ENCODE peak calls at places on chromosome 13, in four cellular contexts. H is right cardiac atrium, K is mesendoderm, D is A549. I is an unnamed sample. For H3K4me1, the result is how much of the 10 kb centered on the place peaks cover.

GRCh38 chr13:44396963-44397580 is 23.4 kb downstream of the SERP2 start:
- DNase-seq in H (peak), K (peak), D (no peak), I (peak)

GRCh38 chr13:30027569-30028455 is 177.4 kb upstream of the UBL3 start:
- DNase-seq in H (no peak), K (no peak), D (no peak), I (no peak)

GRCh38 chr13:48493851-48494250 is 39.0 kb downstream of the RCBTB2 start:
- DNase-seq in H (no peak), K (no peak), D (no peak), I (no peak)

GRCh38 chr13:36778083-36778671 is 40.8 kb upstream of the RFXAP start:
- DNase-seq in H (no peak), K (peak), D (no peak), I (no peak)

GRCh38 chr13:48580886-48581285 is 48.0 kb upstream of the RCBTB2 start:
- DNase-seq in H (no peak), K (no peak), D (no peak), I (no peak)

GRCh38 chr13:76339649-76340048 is 546.6 kb downstream of the KCTD12 start:
- DNase-seq in H (no peak), K (no peak), D (no peak), I (no peak)

GRCh38 chr13:33617055-33617454 is 200.9 kb upstream of the RFC3 start:
- DNase-seq in H (no peak), K (no peak), D (no peak), I (no peak)

GRCh38 chr13:31610270-31610998 is 128.9 kb upstream of the RXFP2 start:
- DNase-seq in H (no peak), K (no peak), D (no peak), I (no peak)

GRCh38 chr13:24192811-24193162 is 32.3 kb downstream of the SPATA13 start:
- DNase-seq in H (no peak), K (no peak), D (no peak), I (no peak)

GRCh38 chr13:110070511-110071120 is 236.3 kb downstream of the COL4A1 start:
- DNase-seq in H (no peak), K (no peak), D (no peak), I (no peak)

GRCh38 chr13:38418286-38418685 is 68.6 kb downstream of the UFM1 start:
- DNase-seq in H (no peak), K (no peak), D (no peak), I (no peak)

GRCh38 chr13:60372141-60372540 is 24.9 kb upstream of the TDRD3 start:
- DNase-seq in H (no peak), K (no peak), D (no peak), I (no peak)

GRCh38 chr13:26585136-26585535 is 27.7 kb downstream of the WASF3 start:
- DNase-seq in H (no peak), K (no peak), D (no peak), I (no peak)

GRCh38 chr13:59103004-59103768 is 1060.5 kb downstream of the DIAPH3 start:
- DNase-seq in H (no peak), K (no peak), D (no peak), I (no peak)

GRCh38 chr13:35765387-35765786 is 288.9 kb upstream of the MAB21L1 start:
- DNase-seq in H (no peak), K (peak), D (no peak), I (no peak)
- H3K4me1 ChIP-seq in H (under half), K (under half), D (under half), I (under half)

DNA sequence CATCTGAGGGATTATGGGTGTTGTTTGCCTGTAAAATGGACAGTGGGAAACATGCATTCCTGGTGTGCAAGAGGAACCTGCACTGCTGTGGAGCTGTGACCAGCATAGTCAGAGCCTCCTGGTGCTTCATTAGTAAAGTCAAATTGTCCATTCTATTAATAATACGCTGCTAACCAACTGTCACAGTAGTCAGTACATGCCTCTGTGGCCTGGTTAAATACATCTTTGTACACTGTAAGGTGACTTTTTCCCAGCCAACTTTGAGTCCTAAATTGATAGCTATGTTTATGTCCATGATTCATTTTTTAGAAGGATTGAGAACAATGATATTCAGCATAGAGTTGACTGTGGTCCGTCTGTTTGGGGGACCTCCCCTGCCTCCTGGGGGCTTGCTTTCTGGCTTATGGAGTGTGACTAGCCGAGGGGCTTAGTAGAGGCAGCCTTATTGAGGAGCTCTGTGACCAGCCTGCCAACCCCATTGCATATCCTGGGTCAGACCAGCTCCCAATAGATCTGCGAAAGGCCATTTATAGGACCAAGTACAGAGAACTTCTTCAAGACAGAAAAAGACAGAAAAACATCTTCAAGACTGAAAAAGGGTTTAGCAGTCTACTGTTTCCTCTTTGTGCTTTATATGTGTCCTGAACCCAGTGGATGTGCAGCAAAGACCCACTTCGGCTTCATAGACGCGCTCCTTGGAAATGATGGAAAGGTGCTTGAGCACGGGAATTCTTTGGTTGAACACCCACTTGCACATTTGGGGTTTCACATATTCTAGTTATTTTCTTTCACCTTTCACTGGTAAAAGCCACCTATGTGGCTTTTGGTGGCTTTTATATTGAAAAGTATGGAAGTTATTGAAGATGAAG is 4.3 kb downstream of the GPR183 start:
- DNase-seq in H (no peak), K (no peak), D (no peak), I (no peak)
- H3K4me1 ChIP-seq in H (under half), K (under half), D (under half), I (under half)

DNA sequence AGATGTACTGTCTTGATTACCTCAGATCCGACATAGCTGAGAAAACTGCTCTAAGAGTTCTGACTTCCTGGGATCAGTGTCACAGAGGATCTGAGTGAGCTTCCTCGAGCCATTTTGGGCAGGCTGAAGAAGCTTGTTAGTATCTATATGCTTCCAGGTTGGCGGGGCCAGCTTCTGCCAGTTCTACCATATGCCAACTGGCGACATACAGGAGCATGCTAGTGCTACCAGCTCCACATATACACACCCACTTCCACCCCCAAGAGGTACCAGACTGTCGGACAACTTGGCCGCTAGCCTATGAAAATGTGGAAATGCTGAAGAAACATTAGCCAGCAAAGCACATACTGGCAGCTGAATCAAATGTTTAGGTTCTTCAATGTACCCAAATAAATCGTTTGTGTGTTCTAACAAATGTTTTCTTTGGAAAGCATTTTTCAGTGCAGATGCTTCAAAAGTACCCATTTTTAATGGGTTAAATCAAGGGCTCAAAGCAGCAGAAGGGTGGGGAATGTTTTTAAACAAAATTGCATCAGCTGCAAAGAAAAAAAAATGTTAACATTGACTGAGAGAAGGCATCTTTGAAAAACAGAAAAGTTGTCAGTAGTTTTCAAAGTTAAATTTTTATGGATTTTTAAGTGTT is 163.7 kb downstream of the KLF12 start:
- DNase-seq in H (no peak), K (no peak), D (no peak), I (no peak)
- H3K4me1 ChIP-seq in H (under half), K (under half), D (under half), I (half or more)

GRCh38 chr13:113854238-113855011 is 9.5 kb downstream of the GAS6 start:
- DNase-seq in H (peak), K (no peak), D (no peak), I (peak)

GRCh38 chr13:113855012-113855921 is 8.6 kb downstream of the GAS6 start:
- DNase-seq in H (peak), K (no peak), D (no peak), I (peak)

GRCh38 chr13:113855931-113856715 is 7.8 kb downstream of the GAS6 start:
- DNase-seq in H (peak), K (no peak), D (no peak), I (no peak)

GRCh38 chr13:113857531-113858195 is 6.2 kb downstream of the GAS6 start:
- DNase-seq in H (peak), K (no peak), D (no peak), I (no peak)

GRCh38 chr13:113856716-113857065 is 7.2 kb downstream of the GAS6 start:
- DNase-seq in H (peak), K (no peak), D (no peak), I (peak)
- H3K4me1 ChIP-seq in H (under half), K (under half), D (under half), I (under half)

I was measured in heart left ventricle.